ENCODE peak calls at places on chromosome 20, in eight cellular contexts. N, I, E, Y, A, X, H and W are unnamed samples.

GRCh38 chr20:2804041-2804828 is 3.8 kb upstream of the CPXM1 start:
- DNase-seq in N (no peak), I (no peak), E (no peak), Y (no peak), A (no peak), X (no peak), H (no peak), W (no peak)

GRCh38 chr20:10306440-10307358 is 88.1 kb downstream of the SNAP25 start:
- DNase-seq in N (no peak), I (no peak), E (no peak), Y (peak; percentile 73), A (peak; percentile 91), X (peak; percentile 94), H (no peak), W (no peak)

GRCh38 chr20:48217191-48217590 is 431.9 kb upstream of the SULF2 start:
- DNase-seq in N (no peak), I (no peak), E (no peak), Y (no peak), A (no peak), X (no peak), H (no peak), W (no peak)

GRCh38 chr20:59661621-59662020 is 57.3 kb downstream of the PHACTR3 start:
- DNase-seq in N (no peak), I (no peak), E (no peak), Y (no peak), A (no peak), X (no peak), H (no peak), W (no peak)

GRCh38 chr20:44709380-44709779 is 5.8 kb upstream of the CCN5 start:
- DNase-seq in N (no peak), I (no peak), E (no peak), Y (no peak), A (no peak), X (no peak), H (no peak), W (no peak)

GRCh38 chr20:36030143-36030542 is 61.8 kb downstream of the CNBD2 start:
- DNase-seq in N (no peak), I (no peak), E (no peak), Y (no peak), A (peak; percentile 24), X (peak; percentile 58), H (no peak), W (no peak)

GRCh38 chr20:4962257-4962855 is 39.0 kb downstream of the SLC23A2 start:
- DNase-seq in N (peak; percentile 58), I (no peak), E (no peak), Y (no peak), A (no peak), X (no peak), H (peak; percentile 78), W (no peak)

GRCh38 chr20:2752631-2753455 is 47.6 kb downstream of the CPXM1 start:
- DNase-seq in N (peak; percentile 56), I (peak; percentile 70), E (peak; percentile 91), Y (no peak), A (peak; percentile 30), X (peak; percentile 53), H (peak; percentile 83), W (peak; percentile 74)

GRCh38 chr20:41616228-41616627 is 1.9 kb downstream of the CHD6 start:
- DNase-seq in N (no peak), I (no peak), E (no peak), Y (peak; percentile 16), A (peak; percentile 19), X (peak; percentile 40), H (no peak), W (no peak)

GRCh38 chr20:36885355-36885754 is 9.4 kb downstream of the TLDC2 start:
- DNase-seq in N (no peak), I (no peak), E (no peak), Y (no peak), A (no peak), X (no peak), H (no peak), W (no peak)

GRCh38 chr20:32155017-32155965 is 45.8 kb downstream of the TM9SF4 start:
- DNase-seq in N (peak; percentile 80), I (peak; percentile 74), E (peak; percentile 89), Y (peak; percentile 35), A (peak; percentile 88), X (peak; percentile 80), H (peak; percentile 90), W (peak; percentile 75)

GRCh38 chr20:31485450-31486339 is 10.6 kb downstream of the REM1 start:
- DNase-seq in N (peak; percentile 57), I (no peak), E (no peak), Y (no peak), A (peak; percentile 8), X (peak; percentile 60), H (no peak), W (peak; percentile 69)

DNA sequence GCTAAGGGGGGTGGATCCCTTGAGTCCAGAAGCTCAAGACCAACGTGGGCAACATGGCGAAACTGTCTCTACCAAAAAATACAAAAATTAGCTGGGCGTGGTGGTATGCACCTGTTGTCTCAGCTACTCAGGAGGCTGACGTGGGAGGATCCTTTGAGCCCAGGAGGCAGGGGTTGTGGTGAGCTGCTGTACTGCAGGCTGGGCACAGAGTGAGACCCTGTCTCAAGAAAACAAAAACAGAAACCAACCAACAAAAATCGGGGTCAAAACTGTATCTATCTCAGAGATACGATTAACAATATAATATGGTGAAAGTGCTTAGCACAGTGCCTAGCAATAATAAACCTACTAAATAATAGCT is 20.7 kb upstream of the BCAS1 start:
- DNase-seq in N (no peak), I (no peak), E (no peak), Y (no peak), A (no peak), X (no peak), H (no peak), W (no peak)
- TF ChIP-seq CTCF in N (no peak), I (no peak), E (peak; percentile 31), Y (no peak), A (no peak), X (no peak), H (no peak), W (peak; percentile 8)

GRCh38 chr20:6180531-6180930 is 57.7 kb upstream of the FERMT1 start:
- DNase-seq in N (no peak), I (no peak), E (no peak), Y (no peak), A (no peak), X (no peak), H (no peak), W (no peak)

GRCh38 chr20:6184086-6184485 is 61.3 kb upstream of the FERMT1 start:
- DNase-seq in N (no peak), I (no peak), E (peak; percentile 55), Y (no peak), A (no peak), X (no peak), H (no peak), W (no peak)

GRCh38 chr20:6173481-6173880 is 50.7 kb upstream of the FERMT1 start:
- DNase-seq in N (no peak), I (no peak), E (no peak), Y (no peak), A (no peak), X (no peak), H (no peak), W (no peak)

GRCh38 chr20:6178537-6178936 is 55.7 kb upstream of the FERMT1 start:
- DNase-seq in N (no peak), I (peak; percentile 67), E (no peak), Y (no peak), A (peak; percentile 51), X (peak; percentile 81), H (no peak), W (no peak)
- TF ChIP-seq CTCF in N (no peak), I (peak; percentile 58), E (peak; percentile 75), Y (peak; percentile 42), A (peak; percentile 61), X (peak; percentile 67), H (peak; percentile 34), W (peak; percentile 12)

DNA sequence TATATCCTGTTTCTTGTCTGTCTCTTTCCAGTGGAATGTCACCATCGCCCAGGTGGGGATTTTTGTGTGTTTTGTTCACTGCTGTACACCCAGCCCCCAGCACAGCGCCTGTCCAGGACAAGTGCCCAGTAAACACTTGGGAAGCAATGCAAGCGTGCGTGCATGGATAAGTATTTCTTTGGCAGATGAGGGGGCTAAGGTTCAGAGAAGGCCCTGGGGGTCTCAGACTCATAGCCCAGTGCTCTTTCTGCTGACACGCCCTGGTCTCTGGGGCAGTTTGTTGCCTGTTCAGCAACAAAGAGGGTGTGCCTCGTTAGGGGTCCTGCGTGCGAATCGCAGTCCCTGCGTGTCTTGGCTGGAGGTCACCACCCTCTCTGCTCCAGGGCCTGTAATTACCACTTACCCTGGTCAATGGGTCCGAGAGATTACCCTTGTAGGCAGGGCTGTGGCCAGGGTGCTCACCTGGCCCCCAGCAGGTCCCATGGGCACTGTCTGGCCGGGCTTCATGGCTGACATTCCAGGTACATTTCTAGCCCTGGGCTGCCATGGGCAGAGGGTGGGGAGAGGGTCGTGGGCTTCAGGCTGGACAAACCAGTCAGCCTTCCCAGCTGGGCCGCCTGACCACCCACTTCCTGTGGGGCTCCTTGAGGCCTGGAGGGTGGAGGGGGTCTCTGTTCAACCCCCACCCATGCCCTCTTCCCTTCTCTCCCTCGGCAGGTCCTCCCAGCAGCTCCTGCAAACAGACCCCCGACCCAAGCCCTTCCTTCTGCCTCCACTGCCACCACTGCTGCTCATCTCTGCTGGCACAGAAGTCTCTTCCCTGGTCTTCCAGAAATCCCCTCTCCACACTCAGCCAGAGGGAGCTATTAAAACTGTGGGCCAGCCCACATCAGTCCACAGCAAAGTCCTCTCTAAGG is 87.1 kb downstream of the CEBPB start:
- DNase-seq in N (no peak), I (no peak), E (no peak), Y (no peak), A (no peak), X (no peak), H (peak; percentile 69), W (no peak)
- TF ChIP-seq CTCF in N (no peak), I (no peak), E (no peak), Y (no peak), A (no peak), X (no peak), H (no peak), W (no peak)

GRCh38 chr20:24098886-24099285 is 110.3 kb upstream of the GGTLC1 start:
- DNase-seq in N (no peak), I (no peak), E (no peak), Y (peak; percentile 18), A (peak; percentile 17), X (peak; percentile 68), H (no peak), W (no peak)

GRCh38 chr20:24106155-24106800 is 117.7 kb upstream of the GGTLC1 start:
- DNase-seq in N (no peak), I (no peak), E (no peak), Y (no peak), A (no peak), X (no peak), H (no peak), W (no peak)

GRCh38 chr20:24100370-24101011 is 111.9 kb upstream of the GGTLC1 start:
- DNase-seq in N (peak; percentile 65), I (peak; percentile 85), E (peak; percentile 72), Y (peak; percentile 10), A (peak; percentile 47), X (peak; percentile 87), H (no peak), W (peak; percentile 68)

GRCh38 chr20:24102749-24103148 is 114.2 kb upstream of the GGTLC1 start:
- DNase-seq in N (no peak), I (no peak), E (no peak), Y (no peak), A (no peak), X (peak; percentile 28), H (no peak), W (no peak)

DNA sequence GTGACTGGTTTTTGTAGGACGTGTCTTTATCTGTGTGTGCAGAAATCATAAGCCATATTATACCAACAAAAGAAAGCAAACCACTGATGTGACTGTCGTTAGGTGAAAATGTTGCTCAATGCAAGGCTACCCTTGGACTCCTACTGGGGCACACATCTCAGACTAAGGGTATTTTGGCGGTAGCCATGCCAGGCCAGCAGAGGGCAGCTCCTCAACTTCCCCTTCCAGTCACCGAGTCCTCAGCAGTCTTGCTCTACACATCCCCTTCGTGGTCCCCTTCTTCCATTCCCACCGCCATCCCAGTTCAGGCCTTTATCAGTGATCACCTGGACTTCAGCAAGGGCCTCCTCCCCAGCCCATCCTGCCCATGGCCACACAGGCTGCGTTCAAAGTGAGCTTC is 113.7 kb upstream of the GGTLC1 start:
- DNase-seq in N (peak; percentile 51), I (peak; percentile 39), E (peak; percentile 86), Y (no peak), A (no peak), X (peak; percentile 24), H (no peak), W (no peak)
- TF ChIP-seq CTCF in N (no peak), I (peak; percentile 48), E (peak; percentile 84), Y (peak; percentile 38), A (no peak), X (peak; percentile 62), H (peak; percentile 38), W (peak; percentile 21)